ENCODE peak calls at places on chromosome 21, in eight cellular contexts. One of them, this sample, is unnamed.

GRCh38 chr21:38834725-38835124 is 29.0 kb downstream of the ETS2 start:
- DNase-seq in COR-L47: peak
- DNase-seq in renal cortical epithelial cell: no peak
- DNase-seq in HCEC 1CT: no peak
- DNase-seq in aorta: no peak
- DNase-seq in RPMI7951: no peak
- DNase-seq in naive B cell: no peak
- DNase-seq in stimulated activated CD8-positive, alpha-beta memory T cell treated with anti-CD3 and anti-CD28 coated beads, Interleukin-7, amount 100 ng/mL, for 4 hours: no peak
- DNase-seq in this sample: no peak

GRCh38 chr21:45975017-45975595 is 6.5 kb upstream of the COL6A1 start:
- DNase-seq in COR-L47: no peak
- DNase-seq in renal cortical epithelial cell: no peak
- DNase-seq in HCEC 1CT: no peak
- DNase-seq in aorta: peak
- DNase-seq in RPMI7951: peak
- DNase-seq in naive B cell: no peak
- DNase-seq in stimulated activated CD8-positive, alpha-beta memory T cell treated with anti-CD3 and anti-CD28 coated beads, Interleukin-7, amount 100 ng/mL, for 4 hours: no peak
- DNase-seq in this sample: peak

GRCh38 chr21:38869946-38870345 is 64.2 kb downstream of the ETS2 start:
- DNase-seq in COR-L47: peak
- DNase-seq in renal cortical epithelial cell: peak
- DNase-seq in HCEC 1CT: peak
- DNase-seq in aorta: no peak
- DNase-seq in RPMI7951: peak
- DNase-seq in naive B cell: no peak
- DNase-seq in stimulated activated CD8-positive, alpha-beta memory T cell treated with anti-CD3 and anti-CD28 coated beads, Interleukin-7, amount 100 ng/mL, for 4 hours: no peak
- DNase-seq in this sample: peak

GRCh38 chr21:36494557-36494956 is 14.6 kb upstream of the CLDN14 start:
- DNase-seq in COR-L47: no peak
- DNase-seq in renal cortical epithelial cell: no peak
- DNase-seq in HCEC 1CT: no peak
- DNase-seq in aorta: no peak
- DNase-seq in RPMI7951: no peak
- DNase-seq in naive B cell: no peak
- DNase-seq in stimulated activated CD8-positive, alpha-beta memory T cell treated with anti-CD3 and anti-CD28 coated beads, Interleukin-7, amount 100 ng/mL, for 4 hours: no peak
- DNase-seq in this sample: no peak

GRCh38 chr21:43877936-43878575 is 13.0 kb downstream of the AGPAT3 start:
- DNase-seq in COR-L47: no peak
- DNase-seq in renal cortical epithelial cell: no peak
- DNase-seq in HCEC 1CT: no peak
- DNase-seq in aorta: no peak
- DNase-seq in RPMI7951: no peak
- DNase-seq in naive B cell: no peak
- DNase-seq in stimulated activated CD8-positive, alpha-beta memory T cell treated with anti-CD3 and anti-CD28 coated beads, Interleukin-7, amount 100 ng/mL, for 4 hours: no peak
- DNase-seq in this sample: no peak

GRCh38 chr21:15809818-15810217 is 80.0 kb downstream of the USP25 start:
- DNase-seq in COR-L47: no peak
- DNase-seq in renal cortical epithelial cell: peak
- DNase-seq in HCEC 1CT: peak
- DNase-seq in aorta: no peak
- DNase-seq in RPMI7951: peak
- DNase-seq in naive B cell: no peak
- DNase-seq in stimulated activated CD8-positive, alpha-beta memory T cell treated with anti-CD3 and anti-CD28 coated beads, Interleukin-7, amount 100 ng/mL, for 4 hours: no peak
- DNase-seq in this sample: no peak

GRCh38 chr21:36471254-36471723 is 8.6 kb downstream of the CLDN14 start:
- DNase-seq in COR-L47: no peak
- DNase-seq in renal cortical epithelial cell: peak
- DNase-seq in HCEC 1CT: no peak
- DNase-seq in aorta: no peak
- DNase-seq in RPMI7951: peak
- DNase-seq in naive B cell: no peak
- DNase-seq in stimulated activated CD8-positive, alpha-beta memory T cell treated with anti-CD3 and anti-CD28 coated beads, Interleukin-7, amount 100 ng/mL, for 4 hours: no peak
- DNase-seq in this sample: no peak

GRCh38 chr21:23809573-23809972 is 1797.7 kb downstream of the MRPL39 start:
- DNase-seq in COR-L47: no peak
- DNase-seq in renal cortical epithelial cell: no peak
- DNase-seq in HCEC 1CT: no peak
- DNase-seq in aorta: no peak
- DNase-seq in RPMI7951: no peak
- DNase-seq in naive B cell: no peak
- DNase-seq in stimulated activated CD8-positive, alpha-beta memory T cell treated with anti-CD3 and anti-CD28 coated beads, Interleukin-7, amount 100 ng/mL, for 4 hours: no peak
- DNase-seq in this sample: no peak

GRCh38 chr21:39345440-39345839 is 3.4 kb downstream of the HMGN1 start:
- DNase-seq in COR-L47: no peak
- DNase-seq in renal cortical epithelial cell: peak
- DNase-seq in HCEC 1CT: no peak
- DNase-seq in aorta: no peak
- DNase-seq in RPMI7951: no peak
- DNase-seq in naive B cell: no peak
- DNase-seq in stimulated activated CD8-positive, alpha-beta memory T cell treated with anti-CD3 and anti-CD28 coated beads, Interleukin-7, amount 100 ng/mL, for 4 hours: no peak
- DNase-seq in this sample: no peak

GRCh38 chr21:39175154-39175553 is 8.1 kb downstream of the PSMG1 start:
- DNase-seq in COR-L47: no peak
- DNase-seq in renal cortical epithelial cell: peak
- DNase-seq in HCEC 1CT: peak
- DNase-seq in aorta: no peak
- DNase-seq in RPMI7951: peak
- DNase-seq in naive B cell: no peak
- DNase-seq in stimulated activated CD8-positive, alpha-beta memory T cell treated with anti-CD3 and anti-CD28 coated beads, Interleukin-7, amount 100 ng/mL, for 4 hours: no peak
- DNase-seq in this sample: no peak

GRCh38 chr21:37921091-37921490 is 4.8 kb upstream of the KCNJ6 start:
- DNase-seq in COR-L47: no peak
- DNase-seq in renal cortical epithelial cell: peak
- DNase-seq in HCEC 1CT: no peak
- DNase-seq in aorta: no peak
- DNase-seq in RPMI7951: no peak
- DNase-seq in naive B cell: no peak
- DNase-seq in stimulated activated CD8-positive, alpha-beta memory T cell treated with anti-CD3 and anti-CD28 coated beads, Interleukin-7, amount 100 ng/mL, for 4 hours: no peak
- DNase-seq in this sample: no peak

GRCh38 chr21:42988234-42988965 is 14.0 kb downstream of the PKNOX1 start:
- DNase-seq in COR-L47: no peak
- DNase-seq in renal cortical epithelial cell: no peak
- DNase-seq in HCEC 1CT: peak
- DNase-seq in aorta: no peak
- DNase-seq in RPMI7951: no peak
- DNase-seq in naive B cell: no peak
- DNase-seq in stimulated activated CD8-positive, alpha-beta memory T cell treated with anti-CD3 and anti-CD28 coated beads, Interleukin-7, amount 100 ng/mL, for 4 hours: no peak
- DNase-seq in this sample: no peak

GRCh38 chr21:15616864-15617574 is 112.8 kb upstream of the USP25 start:
- DNase-seq in COR-L47: no peak
- DNase-seq in renal cortical epithelial cell: no peak
- DNase-seq in HCEC 1CT: no peak
- DNase-seq in aorta: no peak
- DNase-seq in RPMI7951: no peak
- DNase-seq in naive B cell: no peak
- DNase-seq in stimulated activated CD8-positive, alpha-beta memory T cell treated with anti-CD3 and anti-CD28 coated beads, Interleukin-7, amount 100 ng/mL, for 4 hours: no peak
- DNase-seq in this sample: no peak

GRCh38 chr21:14875704-14876364 is 189.0 kb downstream of the NRIP1 start:
- DNase-seq in COR-L47: no peak
- DNase-seq in renal cortical epithelial cell: peak
- DNase-seq in HCEC 1CT: no peak
- DNase-seq in aorta: no peak
- DNase-seq in RPMI7951: peak
- DNase-seq in naive B cell: no peak
- DNase-seq in stimulated activated CD8-positive, alpha-beta memory T cell treated with anti-CD3 and anti-CD28 coated beads, Interleukin-7, amount 100 ng/mL, for 4 hours: no peak
- DNase-seq in this sample: no peak

GRCh38 chr21:35377505-35378090 is 328.5 kb upstream of the RUNX1 start:
- DNase-seq in COR-L47: no peak
- DNase-seq in renal cortical epithelial cell: no peak
- DNase-seq in HCEC 1CT: peak
- DNase-seq in aorta: no peak
- DNase-seq in RPMI7951: no peak
- DNase-seq in naive B cell: no peak
- DNase-seq in stimulated activated CD8-positive, alpha-beta memory T cell treated with anti-CD3 and anti-CD28 coated beads, Interleukin-7, amount 100 ng/mL, for 4 hours: no peak
- DNase-seq in this sample: no peak

GRCh38 chr21:34186119-34186719 is 112.8 kb downstream of the MRPS6 start:
- DNase-seq in COR-L47: no peak
- DNase-seq in renal cortical epithelial cell: peak
- DNase-seq in HCEC 1CT: no peak
- DNase-seq in aorta: peak
- DNase-seq in RPMI7951: no peak
- DNase-seq in naive B cell: no peak
- DNase-seq in stimulated activated CD8-positive, alpha-beta memory T cell treated with anti-CD3 and anti-CD28 coated beads, Interleukin-7, amount 100 ng/mL, for 4 hours: no peak
- DNase-seq in this sample: no peak

GRCh38 chr21:42024261-42024877 is 14.2 kb upstream of the ZBTB21 start:
- DNase-seq in COR-L47: no peak
- DNase-seq in renal cortical epithelial cell: no peak
- DNase-seq in HCEC 1CT: no peak
- DNase-seq in aorta: no peak
- DNase-seq in RPMI7951: no peak
- DNase-seq in naive B cell: no peak
- DNase-seq in stimulated activated CD8-positive, alpha-beta memory T cell treated with anti-CD3 and anti-CD28 coated beads, Interleukin-7, amount 100 ng/mL, for 4 hours: no peak
- DNase-seq in this sample: no peak

This sample was measured in SHP77.